ENCODE peak calls at places on chromosomes 7 and 10, in ten cellular contexts. S is activated T-cell treated with anti-CD3 and anti-CD28 coated beads for 1 hour, T is H54, I is COR-L47, D is RCC 7860, R is skeletal muscle cell, H is choroid plexus epithelial cell, C is cardiac muscle cell, W is fibroblast of the aortic adventitia, Q is BE2C. A is an unnamed sample.

GRCh38 chr10:105950410-105950809 is 1214.1 kb downstream of the SORCS1 start:
- DNase-seq in S (no peak), T (peak), I (no peak), D (peak), R (peak), H (peak), C (peak), W (peak), Q (peak), A (no peak)

GRCh38 chr7:128100949-128101713 is 69.9 kb upstream of the LRRC4 start:
- DNase-seq in S (no peak), T (no peak), I (no peak), D (no peak), R (no peak), H (no peak), C (no peak), W (no peak), Q (no peak), A (no peak)

GRCh38 chr7:155921086-155921803 is 109.0 kb upstream of the SHH start:
- DNase-seq in S (no peak), T (no peak), I (no peak), D (no peak), R (no peak), H (no peak), C (no peak), W (no peak), Q (no peak), A (no peak)

GRCh38 chr10:16992611-16993119 is 136.9 kb downstream of the CUBN start:
- DNase-seq in S (no peak), T (no peak), I (no peak), D (no peak), R (no peak), H (peak), C (peak), W (peak), Q (no peak), A (no peak)

GRCh38 chr10:103814626-103815370 is 40.6 kb downstream of the SH3PXD2A start:
- DNase-seq in S (no peak), T (no peak), I (no peak), D (no peak), R (no peak), H (peak), C (no peak), W (no peak), Q (no peak), A (no peak)

GRCh38 chr7:149714081-149714909 is 59.1 kb downstream of the ZNF467 start:
- DNase-seq in S (peak), T (peak), I (peak), D (peak), R (peak), H (peak), C (peak), W (peak), Q (peak), A (no peak)

GRCh38 chr10:101217450-101218281 is 11.6 kb downstream of the LBX1 start:
- DNase-seq in S (no peak), T (no peak), I (no peak), D (no peak), R (no peak), H (peak), C (peak), W (no peak), Q (peak), A (no peak)

GRCh38 chr7:67343566-67343965 is 346.9 kb downstream of the TYW1 start:
- DNase-seq in S (no peak), T (no peak), I (peak), D (no peak), R (no peak), H (no peak), C (no peak), W (peak), Q (peak), A (no peak)

GRCh38 chr10:69061305-69062161 is 26.4 kb upstream of the SRGN start:
- DNase-seq in S (no peak), T (peak), I (no peak), D (peak), R (peak), H (peak), C (peak), W (peak), Q (peak), A (peak)

GRCh38 chr10:4721994-4722753 is 103.8 kb upstream of the AKR1E2 start:
- DNase-seq in S (no peak), T (no peak), I (no peak), D (no peak), R (peak), H (peak), C (peak), W (peak), Q (no peak), A (no peak)

GRCh38 chr10:60733189-60733815 is 45.0 kb upstream of the CDK1 start:
- DNase-seq in S (peak), T (no peak), I (peak), D (no peak), R (no peak), H (no peak), C (peak), W (peak), Q (peak), A (no peak)

GRCh38 chr7:31958216-31958615 is 112.0 kb downstream of the PDE1C start:
- DNase-seq in S (no peak), T (no peak), I (no peak), D (no peak), R (no peak), H (peak), C (peak), W (peak), Q (no peak), A (no peak)

A was measured in SIG-M5.